ENCODE peak calls at places on chromosome 20, in eight cellular contexts. E, Y, L, M, W, B, S and H are unnamed samples.
A peak's percentile ranks its signal among the peaks of the same experiment; 100 is the strongest.

GRCh38 chr20:57066126-57066900 is 200.1 kb downstream of the BMP7 start:
- DNase-seq in E (no peak), Y (no peak), L (no peak), M (no peak), W (no peak), B (no peak), S (no peak), H (no peak)

GRCh38 chr20:54928564-54928963 is 453.2 kb downstream of the DOK5 start:
- DNase-seq in E (no peak), Y (no peak), L (no peak), M (no peak), W (no peak), B (no peak), S (no peak), H (no peak)

GRCh38 chr20:32110173-32110704 is 725 bp downstream of the TM9SF4 start:
- DNase-seq in E (no peak), Y (peak; percentile 50), L (no peak), M (no peak), W (no peak), B (no peak), S (no peak), H (no peak)

GRCh38 chr20:57061058-57061900 is 205.2 kb downstream of the BMP7 start:
- DNase-seq in E (peak; percentile 8), Y (peak; percentile 44), L (no peak), M (peak; percentile 17), W (peak; percentile 58), B (no peak), S (no peak), H (no peak)

GRCh38 chr20:1964659-1965405 is 29.0 kb downstream of the PDYN start:
- DNase-seq in E (no peak), Y (no peak), L (no peak), M (no peak), W (no peak), B (no peak), S (no peak), H (no peak)

GRCh38 chr20:47857142-47857993 is 72.1 kb upstream of the SULF2 start:
- DNase-seq in E (no peak), Y (no peak), L (no peak), M (no peak), W (peak; percentile 20), B (no peak), S (no peak), H (no peak)

GRCh38 chr20:62143976-62144825 is 632 bp downstream of the SS18L1 start:
- DNase-seq in E (peak; percentile 61), Y (peak; percentile 71), L (peak; percentile 69), M (peak; percentile 48), W (peak; percentile 47), B (no peak), S (peak; percentile 72), H (peak; percentile 59)

GRCh38 chr20:41054463-41055230 is 26.0 kb downstream of the TOP1 start:
- DNase-seq in E (no peak), Y (no peak), L (no peak), M (no peak), W (no peak), B (no peak), S (no peak), H (no peak)

GRCh38 chr20:47181056-47181862 is 175.2 kb downstream of the ZMYND8 start:
- DNase-seq in E (peak; percentile 50), Y (no peak), L (peak; percentile 34), M (peak; percentile 66), W (peak; percentile 17), B (no peak), S (no peak), H (no peak)

GRCh38 chr20:45189067-45189611 is 14.4 kb downstream of the PI3 start:
- DNase-seq in E (no peak), Y (no peak), L (no peak), M (no peak), W (no peak), B (no peak), S (no peak), H (peak; percentile 21)

GRCh38 chr20:47432251-47433210 is 69.2 kb upstream of the NCOA3 start:
- DNase-seq in E (no peak), Y (no peak), L (no peak), M (no peak), W (no peak), B (no peak), S (no peak), H (no peak)

GRCh38 chr20:59270380-59270779 is 30.0 kb upstream of the EDN3 start:
- DNase-seq in E (no peak), Y (no peak), L (no peak), M (no peak), W (no peak), B (no peak), S (no peak), H (no peak)

GRCh38 chr20:2381303-2381702 is 602 bp downstream of the TGM6 start:
- DNase-seq in E (no peak), Y (no peak), L (no peak), M (no peak), W (no peak), B (no peak), S (no peak), H (no peak)

GRCh38 chr20:8388707-8389106 is 256.6 kb downstream of the PLCB1 start:
- DNase-seq in E (no peak), Y (no peak), L (no peak), M (no peak), W (no peak), B (no peak), S (no peak), H (no peak)
- H3K4me1 ChIP-seq in E (peaks cover 2% of the 10 kb centered on the region), Y (no peaks in the 10 kb centered on the region), L (no peaks in the 10 kb centered on the region), M (no peaks in the 10 kb centered on the region), W (no peaks in the 10 kb centered on the region), B (peaks cover 6% of the 10 kb centered on the region), S (peaks cover 40% of the 10 kb centered on the region), H (peaks cover 54% of the 10 kb centered on the region)

DNA sequence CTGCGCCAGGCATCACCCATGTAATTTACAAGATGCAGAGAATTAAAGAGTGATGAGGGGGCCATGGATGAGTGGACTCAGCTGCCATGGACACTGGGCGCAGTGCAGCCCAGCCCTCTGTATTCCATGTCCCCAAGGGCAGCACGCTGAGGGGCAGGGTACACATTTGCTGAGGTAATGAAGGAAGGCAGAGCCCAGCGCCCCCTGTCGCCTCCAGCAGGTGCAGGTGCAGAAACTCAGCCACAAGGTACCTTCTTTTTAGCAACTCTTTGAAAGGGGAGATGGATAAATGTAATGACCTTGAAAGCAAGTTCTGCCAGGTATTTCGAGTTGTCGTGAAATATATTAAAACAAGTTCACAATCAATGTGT is 7.1 kb downstream of the CD93 start:
- DNase-seq in E (no peak), Y (no peak), L (no peak), M (peak; percentile 31), W (no peak), B (peak; percentile 19), S (no peak), H (no peak)
- TF ChIP-seq CTCF in E (peak; percentile 12), Y (no peak), L (no peak), M (peak; percentile 55), W (no peak), B (peak; percentile 68), S (no peak), H (no peak)

DNA sequence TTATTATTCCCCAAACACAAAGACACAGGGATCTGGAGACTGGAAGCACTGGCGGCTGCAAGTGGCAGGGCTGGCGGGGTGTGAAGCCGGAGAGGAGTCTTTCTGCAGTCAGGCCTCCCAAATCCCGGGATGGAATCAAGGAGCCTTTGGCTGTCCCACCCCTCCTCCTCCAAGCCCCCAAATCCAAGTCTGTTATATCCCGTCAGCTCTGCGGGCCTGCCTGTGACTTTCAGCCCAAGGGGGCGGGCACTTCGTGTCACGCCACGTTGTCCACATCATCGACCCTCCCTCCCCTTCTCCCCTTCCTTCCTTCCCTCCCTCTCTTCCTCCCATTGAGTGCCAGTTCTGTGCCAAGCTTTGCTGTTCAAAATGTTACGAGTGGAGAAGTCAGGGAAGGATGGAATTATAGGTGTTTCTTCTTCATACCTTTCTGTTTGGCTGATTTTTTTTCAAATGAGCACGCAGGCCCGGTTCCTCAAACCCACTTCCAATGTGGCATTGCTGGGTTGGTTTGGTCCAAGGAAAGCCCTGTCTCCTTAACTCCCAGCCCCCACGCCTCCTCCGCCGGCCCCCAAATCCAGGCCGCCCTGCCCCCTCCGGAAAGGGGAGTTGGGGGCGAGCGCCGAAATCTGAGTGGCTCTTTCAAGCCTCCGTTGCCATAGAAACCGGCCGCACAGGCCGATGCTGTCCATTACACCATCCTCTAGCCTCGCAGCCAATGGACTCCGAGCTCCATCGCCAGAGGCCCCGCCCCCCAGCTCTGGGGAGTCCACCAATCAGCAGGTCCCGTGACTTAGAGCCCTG is 12.7 kb downstream of the ZCCHC3 start:
- DNase-seq in E (peak; percentile 99), Y (peak; percentile 95), L (peak; percentile 99), M (peak; percentile 76), W (peak; percentile 85), B (peak; percentile 99), S (peak; percentile 99), H (peak; percentile 96)
- TF ChIP-seq POLR2A in E (peak; percentile 42), Y (no peak), L (peak; percentile 64), M (no peak), W (no peak), B (peak; percentile 77), S (no peak), H (no peak)

GRCh38 chr20:43460172-43460829 is 2.6 kb downstream of the SRSF6 start:
- DNase-seq in E (no peak), Y (no peak), L (no peak), M (no peak), W (no peak), B (no peak), S (no peak), H (no peak)
- H3K4me1 ChIP-seq in E (peaks cover 27% of the 10 kb centered on the region), Y (no peaks in the 10 kb centered on the region), L (peaks cover 18% of the 10 kb centered on the region), M (peaks cover 8% of the 10 kb centered on the region), W (no peaks in the 10 kb centered on the region), B (no peaks in the 10 kb centered on the region), S (peaks cover 20% of the 10 kb centered on the region), H (peaks cover 53% of the 10 kb centered on the region)

DNA sequence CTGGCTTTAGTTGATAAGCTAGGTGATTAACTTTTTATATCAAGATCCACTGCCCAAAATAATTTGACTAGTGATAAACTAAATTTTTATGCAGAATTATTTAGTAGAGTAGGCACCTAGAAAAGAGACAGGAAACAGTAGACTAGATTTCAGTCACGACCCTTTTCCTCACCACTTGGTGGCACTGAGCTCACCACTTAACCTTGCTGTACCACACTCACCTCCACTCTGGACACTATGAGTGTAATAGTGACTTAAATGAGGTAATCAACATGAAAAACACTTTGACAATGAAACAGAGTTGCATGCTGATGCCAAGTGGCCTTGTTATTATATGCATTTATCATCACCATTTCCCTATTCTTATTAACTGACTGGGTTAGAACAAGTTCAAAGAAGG is 730.4 kb downstream of the KIF16B start:
- DNase-seq in E (no peak), Y (no peak), L (no peak), M (no peak), W (no peak), B (no peak), S (no peak), H (no peak)
- TF ChIP-seq CTCF in E (no peak), Y (no peak), L (no peak), M (no peak), W (no peak), B (no peak), S (no peak), H (no peak)

GRCh38 chr20:3875378-3875974 is 13.7 kb upstream of the PANK2 start:
- DNase-seq in E (no peak), Y (no peak), L (no peak), M (no peak), W (no peak), B (no peak), S (no peak), H (no peak)
- TF ChIP-seq POLR2A in E (peak; percentile 5), Y (no peak), L (no peak), M (no peak), W (no peak), B (no peak), S (no peak), H (no peak)